ENCODE peak calls at places on chromosomes 5 and 9, in five cellular contexts. V is kidney epithelial cell, G is Daoy, S is NCI-H1417, A is WTC11. W is an unnamed sample.

GRCh38 chr9:69004836-69005235 is 9.1 kb downstream of the PRKACG start:
- DNase-seq in V (no peak), G (no peak), S (no peak), A (no peak), W (no peak)

GRCh38 chr9:105413486-105414068 is 34.3 kb upstream of the FSD1L start:
- DNase-seq in V (no peak), G (peak), S (peak), A (no peak), W (no peak)

GRCh38 chr9:132023409-132024180 is 56.1 kb downstream of the MED27 start:
- DNase-seq in V (no peak), G (no peak), S (no peak), A (no peak), W (no peak)

GRCh38 chr9:84397822-84398221 is 57.3 kb upstream of the SLC28A3 start:
- DNase-seq in V (no peak), G (peak), S (no peak), A (no peak), W (no peak)

GRCh38 chr5:83919071-83920041 is 198.7 kb upstream of the HAPLN1 start:
- DNase-seq in V (no peak), G (peak), S (no peak), A (no peak), W (no peak)

GRCh38 chr5:179901462-179901861 is 6.2 kb downstream of the TBC1D9B start:
- DNase-seq in V (no peak), G (no peak), S (no peak), A (no peak), W (no peak)

GRCh38 chr5:123422433-123423277 is 548 bp downstream of the CEP120 start:
- DNase-seq in V (no peak), G (peak), S (peak), A (no peak), W (no peak)

GRCh38 chr9:1443450-1443849 is 393.3 kb downstream of the DMRT2 start:
- DNase-seq in V (no peak), G (no peak), S (peak), A (no peak), W (no peak)

GRCh38 chr9:127210851-127211730 is 53.5 kb upstream of the GARNL3 start:
- DNase-seq in V (no peak), G (no peak), S (no peak), A (no peak), W (no peak)

GRCh38 chr9:121895836-121896544 is 197.1 kb downstream of the TTLL11 start:
- DNase-seq in V (no peak), G (peak), S (no peak), A (no peak), W (no peak)

GRCh38 chr5:126600631-126601511 is at the start of gene PHAX:
- DNase-seq in V (no peak), G (peak), S (peak), A (peak), W (peak)

GRCh38 chr9:706606-707451 is 134.7 kb upstream of the DMRT1 start:
- DNase-seq in V (no peak), G (peak), S (no peak), A (peak), W (no peak)

GRCh38 chr9:94865599-94866456 is 139.3 kb downstream of the AOPEP start:
- DNase-seq in V (no peak), G (peak), S (no peak), A (no peak), W (no peak)

GRCh38 chr5:80182802-80183645 is 72.8 kb downstream of the SERINC5 start:
- DNase-seq in V (no peak), G (no peak), S (no peak), A (peak), W (no peak)